ENCODE peak calls at places on chromosomes 12 and 14, in ten cellular contexts. M, Q, K, E, Z, X, F, A, J and T are unnamed samples.
A peak's percentile ranks its signal among the peaks of the same experiment; 100 is the strongest.

GRCh38 chr12:111068281-111068680 is 147.9 kb upstream of the MYL2 start:
- DNase-seq in J (no peak), M (no peak), F (no peak), A (no peak), Z (no peak), X (no peak), Q (no peak), E (no peak), K (no peak), T (peak; percentile 69)

GRCh38 chr12:82645414-82645813 is 41.3 kb upstream of the TMTC2 start:
- DNase-seq in A (no peak), F (no peak), J (no peak), X (no peak), E (no peak), K (no peak), Z (no peak), Q (no peak), M (no peak), T (no peak)

GRCh38 chr12:25681580-25681979 is 128.5 kb upstream of the LMNTD1 start:
- DNase-seq in E (no peak), Q (peak; percentile 19), M (no peak), K (peak; percentile 58), F (no peak), Z (no peak), X (no peak), J (no peak), A (no peak), T (no peak)

GRCh38 chr14:23306412-23307145 is at the start of gene BCL2L2:
- DNase-seq in Z (peak; percentile 91), K (peak; percentile 94), M (peak; percentile 96), J (peak; percentile 89), F (peak; percentile 76), X (peak; percentile 98), E (peak; percentile 86), A (no peak), Q (peak; percentile 84), T (peak; percentile 73)

GRCh38 chr14:23577004-23577681 is 1.4 kb downstream of the JPH4 start:
- DNase-seq in A (no peak), M (peak; percentile 58), J (no peak), X (no peak), K (peak; percentile 42), F (no peak), Z (peak; percentile 92), Q (no peak), E (no peak), T (no peak)

GRCh38 chr12:92539966-92540791 is 162.6 kb upstream of the PLEKHG7 start:
- DNase-seq in F (no peak), M (peak; percentile 41), Z (no peak), A (no peak), E (no peak), X (no peak), J (no peak), Q (no peak), K (no peak), T (peak; percentile 58)

GRCh38 chr14:67964391-67964812 is 144.8 kb downstream of the RAD51B start:
- DNase-seq in M (no peak), A (no peak), K (peak; percentile 66), Q (peak; percentile 40), X (no peak), E (no peak), F (no peak), J (no peak), Z (no peak), T (no peak)

GRCh38 chr12:48999371-49000131 is at the start of gene DDN:
- DNase-seq in Q (peak; percentile 52), J (peak; percentile 52), A (peak; percentile 78), F (peak; percentile 45), K (peak; percentile 78), E (no peak), M (peak; percentile 61), X (no peak), Z (peak; percentile 86), T (peak; percentile 83)

GRCh38 chr12:11882301-11883019 is 188.3 kb upstream of the BCL2L14 start:
- DNase-seq in E (no peak), J (no peak), F (no peak), Q (no peak), Z (no peak), K (no peak), M (no peak), A (no peak), X (no peak), T (no peak)

GRCh38 chr14:72965249-72965648 is 39.0 kb downstream of the DCAF4 start:
- DNase-seq in F (no peak), E (no peak), X (peak; percentile 24), J (peak; percentile 17), A (no peak), Z (no peak), M (no peak), Q (peak; percentile 62), K (peak; percentile 54), T (no peak)

GRCh38 chr14:72763892-72764291 is 130.0 kb downstream of the DPF3 start:
- DNase-seq in J (no peak), Z (no peak), K (no peak), M (no peak), Q (no peak), A (no peak), E (no peak), F (no peak), X (no peak), T (no peak)

GRCh38 chr14:101221549-101222160 is 318.1 kb upstream of the RTL1 start:
- DNase-seq in K (no peak), M (peak; percentile 17), J (no peak), X (no peak), Q (no peak), E (no peak), Z (no peak), A (no peak), F (no peak), T (peak; percentile 3)

GRCh38 chr12:14777271-14777670 is 26.0 kb downstream of the WBP11 start:
- DNase-seq in J (no peak), Q (no peak), E (no peak), K (peak; percentile 44), X (peak; percentile 77), F (no peak), Z (no peak), M (no peak), A (no peak), T (no peak)

GRCh38 chr12:130998136-130998535 is 44.4 kb downstream of the ADGRD1 start:
- DNase-seq in Q (no peak), J (no peak), X (no peak), F (no peak), K (no peak), E (no peak), A (no peak), Z (no peak), M (no peak), T (no peak)

DNA sequence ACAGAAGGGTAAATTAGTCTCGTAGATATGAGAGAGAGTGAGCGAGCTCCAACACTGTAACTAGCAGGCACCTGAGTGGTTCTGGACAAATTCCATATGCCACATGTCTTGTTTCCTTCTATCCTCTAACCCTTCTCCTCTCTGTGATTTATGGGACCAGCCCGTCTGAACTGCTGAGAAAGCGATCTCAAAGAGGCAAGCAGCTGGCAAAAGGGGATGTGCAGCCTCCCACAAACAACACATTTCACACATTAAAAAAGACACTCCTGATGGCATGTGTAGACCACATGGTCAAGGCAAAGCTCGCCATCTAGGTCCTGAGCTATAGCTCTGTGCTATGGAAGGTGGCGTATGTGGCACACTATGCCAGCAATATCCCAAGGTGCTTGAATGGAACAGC is 227.5 kb downstream of the KTN1 start:
- DNase-seq in A (no peak), F (no peak), M (no peak), X (no peak), E (no peak), Z (peak; percentile 3), K (no peak), Q (no peak), J (peak; percentile 6), T (peak; percentile 47)
- H2AFZ ChIP-seq in A (peak overlapping the region; percentile 30), F (peak overlapping the region; percentile 7), M (no peak overlapping the region), X (no peak overlapping the region), E (no peak overlapping the region), Z (no peak overlapping the region), K (peak overlapping the region; percentile 11), Q (no peak overlapping the region), J (no peak overlapping the region), T (peak overlapping the region; percentile 51)

DNA sequence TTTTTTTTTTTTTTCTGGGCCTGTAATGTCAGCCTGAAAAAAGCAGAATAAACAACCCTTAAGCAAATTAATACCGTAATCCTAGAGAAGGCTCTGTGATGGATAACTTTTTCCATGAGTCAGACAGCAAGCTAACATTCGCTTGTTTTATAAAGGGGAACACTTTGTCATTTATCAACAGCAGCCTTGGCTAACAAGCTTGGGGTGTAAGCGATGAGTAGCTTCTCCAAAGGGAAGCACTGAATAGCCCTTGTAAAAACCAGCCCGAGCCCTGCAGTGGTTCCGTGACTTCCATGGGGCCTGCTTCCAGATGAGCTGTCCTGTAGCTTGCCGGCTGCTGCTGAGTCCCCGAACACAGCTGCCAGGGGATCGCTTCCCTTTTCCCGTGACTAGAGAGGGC is 29.6 kb downstream of the CD9 start:
- DNase-seq in Q (peak; percentile 97), M (no peak), X (peak; percentile 32), A (no peak), Z (no peak), F (no peak), K (peak; percentile 96), E (no peak), J (peak; percentile 97), T (no peak)
- H2AFZ ChIP-seq in Q (peak overlapping the region; percentile 15), M (no peak overlapping the region), X (no peak overlapping the region), A (no peak overlapping the region), Z (no peak overlapping the region), F (no peak overlapping the region), K (peak overlapping the region; percentile 63), E (peak overlapping the region; percentile 49), J (no peak overlapping the region), T (no peak overlapping the region)

DNA sequence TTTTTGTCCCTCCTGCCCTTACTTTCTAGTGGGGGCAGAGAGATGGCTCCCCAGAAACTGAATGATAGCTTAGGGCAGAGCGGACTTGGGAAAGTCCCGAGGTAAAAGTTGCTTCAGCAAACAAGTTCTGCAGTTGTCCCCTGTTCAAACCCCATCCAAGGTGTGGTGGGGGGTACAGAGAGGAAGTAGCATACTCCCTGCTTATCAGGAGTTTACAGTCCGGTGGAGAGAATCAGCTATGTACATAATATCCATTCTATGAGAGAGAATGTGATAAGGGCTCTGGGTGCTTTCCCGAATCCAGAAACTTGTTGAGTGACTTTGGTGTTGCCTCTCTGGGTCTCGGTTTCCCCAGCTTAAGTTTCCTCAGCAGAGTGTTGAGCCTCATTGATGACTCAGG is 40.4 kb upstream of the VRK1 start:
- DNase-seq in E (no peak), Z (no peak), J (no peak), F (no peak), M (no peak), K (no peak), A (no peak), Q (no peak), X (no peak), T (no peak)
- H2AFZ ChIP-seq in E (no peak overlapping the region), Z (no peak overlapping the region), J (no peak overlapping the region), F (no peak overlapping the region), M (no peak overlapping the region), K (no peak overlapping the region), A (no peak overlapping the region), Q (no peak overlapping the region), X (no peak overlapping the region), T (no peak overlapping the region)

DNA sequence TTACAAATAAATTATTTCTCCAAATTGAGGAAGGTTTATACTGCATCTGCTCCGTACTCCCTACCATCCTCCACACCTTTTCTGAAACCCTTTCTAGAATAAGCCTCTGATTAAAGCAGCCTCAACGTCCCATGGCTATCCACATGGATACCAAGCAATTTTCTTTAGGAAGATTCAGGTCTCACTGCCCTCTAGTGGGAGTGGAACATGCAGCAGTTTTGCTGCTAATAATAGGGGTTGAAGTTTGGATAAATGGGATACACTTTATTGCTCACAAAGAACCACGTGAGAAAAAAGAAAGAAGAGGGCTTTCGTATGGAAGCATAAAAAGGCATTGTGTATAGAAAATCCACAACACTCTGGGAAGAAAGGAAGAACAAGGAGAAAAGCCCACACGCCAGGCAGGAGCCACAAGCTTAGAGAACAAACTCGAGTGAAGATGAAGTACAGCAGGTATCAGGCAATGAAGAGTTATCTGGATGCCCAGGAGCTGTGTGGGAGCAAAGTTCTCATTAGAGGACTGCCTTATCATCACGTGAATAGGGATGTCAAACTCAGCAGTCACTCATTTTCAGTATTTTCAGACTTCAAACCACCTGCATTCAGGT is 45.8 kb downstream of the CCER1 start:
- DNase-seq in A (peak; percentile 26), M (peak; percentile 37), Q (peak; percentile 67), X (peak; percentile 6), J (peak; percentile 60), K (peak; percentile 79), F (peak; percentile 38), E (peak; percentile 31), Z (peak; percentile 17), T (peak; percentile 5)
- H2AFZ ChIP-seq in A (no peak overlapping the region), M (no peak overlapping the region), Q (no peak overlapping the region), X (no peak overlapping the region), J (no peak overlapping the region), K (no peak overlapping the region), F (peak overlapping the region; percentile 78), E (no peak overlapping the region), Z (no peak overlapping the region), T (no peak overlapping the region)